ENCODE peak calls at places on chromosomes 11 and 22, in four cellular contexts. I is K562, Y is HepG2, Q is GM12878. B is an unnamed sample.

GRCh38 chr22:39490135-39490798 is 11.8 kb upstream of the MIEF1 start:
- DNase-seq in I (peak), Y (peak), Q (no peak), B (peak)

GRCh38 chr11:71490731-71491390 is 36.2 kb upstream of the KRTAP5-7 start:
- DNase-seq in I (no peak), Y (no peak), Q (no peak), B (no peak)

GRCh38 chr11:123351375-123351774 is 78.7 kb upstream of the GRAMD1B start:
- DNase-seq in I (no peak), Y (no peak), Q (no peak), B (no peak)

GRCh38 chr22:29450222-29450621 is 11.8 kb downstream of the RFPL1 start:
- DNase-seq in I (no peak), Y (no peak), Q (no peak), B (no peak)

GRCh38 chr11:73872746-73873412 is 3.8 kb downstream of the COA4 start:
- DNase-seq in I (no peak), Y (no peak), Q (no peak), B (no peak)

GRCh38 chr11:20308601-20309000 is 54.9 kb upstream of the HTATIP2 start:
- DNase-seq in I (no peak), Y (no peak), Q (no peak), B (no peak)

GRCh38 chr22:44671742-44672141 is 30.3 kb upstream of the PRR5 start:
- DNase-seq in I (peak), Y (peak), Q (no peak), B (no peak)

GRCh38 chr11:16815047-16815767 is 76.8 kb downstream of the C11orf58 start:
- DNase-seq in I (peak), Y (no peak), Q (no peak), B (no peak)

GRCh38 chr11:127521413-127521812 is 520.8 kb upstream of the KIRREL3 start:
- DNase-seq in I (no peak), Y (no peak), Q (no peak), B (no peak)

GRCh38 chr11:132987936-132988335 is 544.4 kb downstream of the OPCML start:
- DNase-seq in I (no peak), Y (no peak), Q (no peak), B (no peak)

GRCh38 chr11:2582958-2583604 is 116.7 kb downstream of the KCNQ1OT1 start:
- DNase-seq in I (no peak), Y (no peak), Q (no peak), B (no peak)

GRCh38 chr11:86799680-86800075 is 664 bp upstream of the PRSS23 start:
- DNase-seq in I (no peak), Y (no peak), Q (no peak), B (peak)

GRCh38 chr11:33719587-33719986 is 16.6 kb downstream of the CD59 start:
- DNase-seq in I (no peak), Y (no peak), Q (no peak), B (no peak)

GRCh38 chr11:130369141-130369691 is 54.5 kb upstream of the ZBTB44 start:
- DNase-seq in I (no peak), Y (no peak), Q (no peak), B (no peak)

GRCh38 chr11:114197799-114198500 is 98.2 kb upstream of the NNMT start:
- DNase-seq in I (no peak), Y (no peak), Q (no peak), B (peak)

GRCh38 chr11:112128483-112129121 is 35.3 kb downstream of the IL18 start:
- DNase-seq in I (peak), Y (no peak), Q (no peak), B (peak)

GRCh38 chr11:37988031-37988430 is 1390.0 kb upstream of the RAG2 start:
- DNase-seq in I (no peak), Y (no peak), Q (no peak), B (peak)

GRCh38 chr11:23988381-23989006 is 508.4 kb upstream of the LUZP2 start:
- DNase-seq in I (no peak), Y (peak), Q (no peak), B (peak)

GRCh38 chr22:31275018-31275417 is 17.3 kb downstream of the PIK3IP1 start:
- DNase-seq in I (no peak), Y (no peak), Q (no peak), B (no peak)

GRCh38 chr22:41555325-41555724 is 5.5 kb upstream of the CSDC2 start:
- DNase-seq in I (no peak), Y (no peak), Q (no peak), B (no peak)

GRCh38 chr11:20110908-20111669 is 49.2 kb downstream of the DBX1 start:
- DNase-seq in I (peak), Y (peak), Q (peak), B (peak)

GRCh38 chr11:103110406-103110805 is 1.2 kb downstream of the DYNC2H1 start:
- DNase-seq in I (no peak), Y (no peak), Q (no peak), B (peak)

GRCh38 chr11:116511684-116512083 is 261.1 kb downstream of the BUD13 start:
- DNase-seq in I (no peak), Y (no peak), Q (no peak), B (no peak)

GRCh38 chr11:79101736-79102135 is 339.1 kb downstream of the TENM4 start:
- DNase-seq in I (no peak), Y (no peak), Q (no peak), B (peak)

GRCh38 chr11:29802522-29802921 is 214.3 kb downstream of the KCNA4 start:
- DNase-seq in I (no peak), Y (no peak), Q (no peak), B (no peak)

GRCh38 chr11:4539603-4540219 is 5.3 kb upstream of the OR52M1 start:
- DNase-seq in I (peak), Y (peak), Q (no peak), B (peak)

GRCh38 chr22:19940536-19941364 is 822 bp upstream of the COMT start:
- DNase-seq in I (peak), Y (no peak), Q (no peak), B (no peak)

GRCh38 chr11:35518766-35519165 is 6.7 kb downstream of the PAMR1 start:
- DNase-seq in I (no peak), Y (no peak), Q (no peak), B (no peak)

GRCh38 chr11:61742391-61742790 is 10.0 kb upstream of the MYRF start:
- DNase-seq in I (no peak), Y (no peak), Q (no peak), B (no peak)

GRCh38 chr11:66853242-66854229 is 3.3 kb upstream of the LRFN4 start:
- DNase-seq in I (no peak), Y (no peak), Q (no peak), B (no peak)

GRCh38 chr11:77523712-77524111 is 49.8 kb upstream of the PAK1 start:
- DNase-seq in I (no peak), Y (no peak), Q (no peak), B (no peak)

GRCh38 chr11:119896387-119897045 is 167.5 kb upstream of the NECTIN1 start:
- DNase-seq in I (no peak), Y (no peak), Q (no peak), B (no peak)

GRCh38 chr22:25845985-25846745 is 104.2 kb downstream of the MYO18B start:
- DNase-seq in I (peak), Y (no peak), Q (no peak), B (no peak)
- H2AFZ ChIP-seq in I (no peak), Y (no peak), Q (peak), B (no peak)

DNA sequence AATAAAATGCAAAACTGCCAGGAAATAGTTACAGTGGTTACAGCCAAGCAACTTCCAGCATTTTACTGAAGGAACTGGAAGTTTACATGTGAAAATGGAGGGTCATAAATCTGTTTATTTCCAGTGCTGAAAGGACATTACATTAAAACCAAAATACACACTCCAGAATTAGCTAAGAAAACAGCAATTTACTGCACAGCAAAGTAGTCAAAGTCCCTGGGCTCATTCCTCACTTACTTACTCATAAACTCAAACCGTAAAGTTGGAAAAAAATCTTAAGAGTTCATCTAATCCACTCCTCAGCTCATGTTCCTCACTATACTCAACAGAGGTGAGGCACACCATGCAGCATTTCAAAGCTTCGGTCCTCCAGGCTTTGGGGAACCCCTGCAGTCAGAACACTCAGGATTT is 17.4 kb downstream of the CTSC start:
- DNase-seq in I (no peak), Y (no peak), Q (no peak), B (peak)
- TF ChIP-seq MYC in I (no peak), Y (no peak), Q (no peak), B (no peak)

DNA sequence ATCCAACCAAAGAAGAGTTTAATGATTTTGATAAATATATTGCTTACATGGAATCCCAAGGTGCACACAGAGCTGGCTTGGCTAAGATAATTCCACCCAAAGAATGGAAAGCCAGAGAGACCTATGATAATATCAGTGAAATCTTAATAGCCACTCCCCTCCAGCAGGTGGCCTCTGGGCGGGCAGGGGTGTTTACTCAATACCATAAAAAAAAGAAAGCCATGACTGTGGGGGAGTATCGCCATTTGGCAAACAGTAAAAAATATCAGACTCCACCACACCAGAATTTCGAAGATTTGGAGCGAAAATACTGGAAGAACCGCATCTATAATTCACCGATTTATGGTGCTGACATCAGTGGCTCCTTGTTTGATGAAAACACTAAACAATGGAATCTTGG is 23.9 kb downstream of the KDM4D start:
- DNase-seq in I (peak), Y (no peak), Q (no peak), B (no peak)
- H2AFZ ChIP-seq in I (no peak), Y (no peak), Q (no peak), B (no peak)

DNA sequence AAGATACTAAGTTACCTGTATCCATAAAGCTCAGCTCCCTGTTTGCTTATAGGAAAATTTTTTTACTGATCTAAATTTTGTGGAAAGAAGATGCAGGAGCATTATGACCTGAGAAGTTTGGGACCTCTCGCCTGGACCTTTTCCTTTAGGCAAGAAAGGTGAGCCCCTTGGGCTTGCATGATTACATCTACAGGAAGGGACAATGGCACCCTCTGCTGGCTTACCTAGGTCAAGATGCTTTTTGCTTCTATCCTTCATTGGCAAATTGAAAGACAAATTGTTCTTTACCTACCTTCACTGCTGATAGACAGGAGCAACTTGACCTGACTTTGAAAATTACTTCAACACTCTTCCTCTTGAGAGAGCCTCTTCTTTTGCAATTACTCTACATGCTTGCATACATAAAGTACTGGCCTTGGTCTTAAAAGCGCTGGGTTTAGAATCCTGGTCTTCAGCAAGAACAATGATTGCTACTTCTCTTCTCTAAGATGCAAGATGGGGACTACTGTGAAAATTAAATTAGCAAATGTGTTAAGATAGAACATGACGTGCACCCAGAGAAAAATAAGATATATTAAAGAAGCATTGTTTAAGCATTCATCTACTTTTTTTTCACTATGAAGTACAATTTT is 147.2 kb downstream of the TRPC6 start:
- DNase-seq in I (peak), Y (peak), Q (no peak), B (peak)
- TF ChIP-seq MYC in I (no peak), Y (no peak), Q (no peak), B (no peak)

GRCh38 chr11:69831985-69832384 is 12.8 kb upstream of the FGF3 start:
- DNase-seq in I (no peak), Y (no peak), Q (no peak), B (no peak)
- H2AFZ ChIP-seq in I (no peak), Y (no peak), Q (no peak), B (no peak)

DNA sequence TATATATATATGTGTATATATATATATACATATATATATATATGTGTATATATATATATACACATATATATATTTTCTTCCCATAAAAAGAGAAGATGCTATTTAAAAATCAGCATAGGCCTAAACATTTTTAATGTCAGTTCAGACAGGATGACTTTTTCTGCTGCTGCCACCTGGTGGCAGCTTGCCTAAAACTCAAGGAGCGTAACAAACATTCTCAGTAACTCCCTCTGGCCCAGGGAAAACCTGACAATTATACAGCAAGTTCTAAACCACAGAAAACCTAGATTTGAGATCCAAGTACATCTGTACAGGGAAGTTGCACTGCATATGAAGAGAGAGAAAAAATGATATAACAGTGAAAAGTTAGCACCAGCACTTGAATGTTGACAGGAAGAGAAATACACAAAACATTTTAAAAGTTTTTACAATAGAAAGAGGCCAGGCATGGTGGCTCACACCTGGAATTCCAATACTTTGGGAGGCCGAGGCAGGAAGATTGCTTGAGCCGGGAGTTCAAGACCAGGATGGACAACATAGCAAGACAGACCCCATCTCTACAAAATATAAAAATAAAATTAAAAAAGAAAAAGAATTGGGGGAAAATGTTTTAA is 16.6 kb downstream of the OR8A1 start:
- DNase-seq in I (peak), Y (peak), Q (no peak), B (peak)
- TF ChIP-seq MYC in I (no peak), Y (no peak), Q (no peak), B (no peak)

DNA sequence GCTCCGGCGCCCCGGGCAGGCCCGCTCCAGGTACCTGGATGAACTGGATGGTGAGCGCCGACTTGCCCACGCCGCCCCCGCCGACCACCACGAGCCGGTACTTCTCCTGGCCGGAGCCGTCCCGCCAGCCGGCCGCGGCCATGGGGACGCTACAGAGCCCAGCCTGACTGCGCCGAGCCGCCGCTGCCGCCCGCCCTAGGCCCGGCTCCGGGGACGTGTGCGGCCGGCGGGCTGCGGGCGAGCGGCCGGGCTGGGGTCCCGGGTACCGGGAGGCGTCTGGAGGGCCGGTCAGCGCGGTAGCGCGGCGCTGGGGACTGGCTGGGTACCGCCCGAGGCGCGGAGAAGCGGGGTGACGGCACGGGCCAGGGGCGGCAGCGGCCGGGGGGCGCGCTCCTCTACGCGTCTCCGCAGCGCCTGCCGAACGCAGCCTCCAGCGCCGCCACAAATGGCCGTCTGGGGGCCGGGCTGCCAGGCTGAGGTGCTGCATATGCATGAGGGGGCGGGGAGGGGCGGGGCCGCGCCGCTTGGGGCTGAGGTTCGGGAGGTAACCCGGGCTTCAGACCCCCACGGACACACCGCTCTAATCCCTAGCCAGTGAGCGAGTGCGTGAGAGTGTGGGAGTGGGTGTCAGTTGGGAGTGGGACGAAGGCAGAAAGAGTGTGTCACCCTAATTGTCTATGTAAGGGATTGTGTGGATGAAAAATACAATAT is at the start of gene RRAS2:
- DNase-seq in I (peak), Y (peak), Q (no peak), B (peak)
- H2AFZ ChIP-seq in I (peak), Y (peak), Q (peak), B (peak)

DNA sequence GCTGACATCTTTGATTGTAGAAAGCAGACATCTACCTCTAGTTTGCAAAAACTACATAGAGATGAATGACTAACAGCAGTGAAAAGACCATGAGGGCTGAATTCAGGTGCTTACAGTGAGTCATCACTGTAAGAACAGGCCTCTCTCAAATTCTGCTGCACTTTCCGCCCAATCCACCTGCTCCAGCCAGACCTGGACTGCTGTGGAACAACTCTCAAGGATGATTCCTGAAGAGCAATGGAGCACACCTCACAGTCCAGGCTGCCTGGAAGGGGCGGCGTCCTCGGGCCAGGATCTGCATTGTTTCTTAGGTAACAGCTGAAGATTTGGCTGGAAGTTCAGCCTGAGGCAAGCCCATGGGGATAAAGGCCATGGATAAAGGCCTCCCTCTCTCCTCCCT is 15.1 kb downstream of the APOL2 start:
- DNase-seq in I (no peak), Y (no peak), Q (no peak), B (no peak)
- TF ChIP-seq MYC in I (no peak), Y (no peak), Q (no peak), B (no peak)

DNA sequence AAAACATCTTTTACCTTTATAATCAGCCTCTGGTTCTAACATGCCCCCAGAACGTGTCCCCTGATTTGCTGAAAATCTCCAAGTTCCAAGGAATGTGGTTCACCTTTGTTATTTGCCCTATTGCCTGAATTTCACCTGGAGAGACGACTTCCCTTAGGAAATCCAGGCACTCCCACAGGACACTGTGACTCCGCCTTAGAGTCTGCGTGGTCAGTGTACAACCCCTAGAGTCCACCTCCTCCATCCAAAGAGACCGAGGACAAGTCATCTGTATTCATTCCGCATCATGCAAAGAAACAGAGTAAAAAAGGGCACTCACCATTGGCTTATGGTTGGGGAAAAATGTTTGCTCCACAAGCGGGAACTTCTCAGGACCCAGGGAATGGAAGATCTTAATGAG is 63.1 kb downstream of the TIMP3 start:
- DNase-seq in I (no peak), Y (no peak), Q (no peak), B (no peak)
- H2AFZ ChIP-seq in I (no peak), Y (no peak), Q (no peak), B (no peak)

DNA sequence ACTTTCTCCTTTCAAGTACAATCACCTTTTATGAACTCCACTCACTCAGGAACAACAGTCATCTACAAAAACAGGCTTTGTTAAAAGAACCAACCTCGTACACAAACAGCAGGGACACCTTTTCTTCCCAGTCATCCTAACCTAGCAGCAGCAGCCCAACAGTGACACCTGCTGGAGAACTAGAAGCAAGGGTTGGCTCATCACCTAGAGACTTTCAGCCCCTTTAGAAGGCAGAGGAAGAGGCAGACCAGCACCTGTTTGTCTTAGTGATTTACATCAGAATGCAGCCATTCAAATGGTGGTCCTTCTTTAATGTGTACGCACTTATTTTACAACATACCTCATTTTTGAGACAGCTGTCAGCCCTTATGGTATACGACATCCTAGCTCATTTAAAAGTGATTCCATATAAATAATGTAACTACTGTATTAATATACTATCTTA is 56.0 kb downstream of the AMBRA1 start:
- DNase-seq in I (peak), Y (peak), Q (no peak), B (peak)
- TF ChIP-seq MYC in I (no peak), Y (no peak), Q (no peak), B (no peak)